ENCODE peak calls at places on chromosome 12, in six cellular contexts. W, F, K, H, Z and X are unnamed samples.

GRCh38 chr12:104524026-104524425 is 67.3 kb downstream of the CHST11 start:
- DNase-seq in W (peak; percentile 48), F (no peak), K (no peak), H (no peak), Z (peak; percentile 12), X (no peak)

GRCh38 chr12:16346931-16347330 is 514 bp upstream of the MGST1 start:
- DNase-seq in W (no peak), F (no peak), K (no peak), H (no peak), Z (no peak), X (no peak)

GRCh38 chr12:62191747-62192485 is 68.3 kb upstream of the USP15 start:
- DNase-seq in W (no peak), F (no peak), K (peak; percentile 54), H (no peak), Z (peak; percentile 63), X (no peak)

GRCh38 chr12:28171356-28172060 is 18.7 kb upstream of the CCDC91 start:
- DNase-seq in W (no peak), F (no peak), K (no peak), H (no peak), Z (no peak), X (no peak)

GRCh38 chr12:53336137-53336785 is at the start of gene SP7:
- DNase-seq in W (no peak), F (no peak), K (no peak), H (no peak), Z (no peak), X (no peak)

GRCh38 chr12:57309420-57309819 is 58.4 kb upstream of the STAC3 start:
- DNase-seq in W (no peak), F (no peak), K (no peak), H (no peak), Z (no peak), X (no peak)

GRCh38 chr12:18643673-18644072 is 94.1 kb downstream of the PLCZ1 start:
- DNase-seq in W (no peak), F (peak; percentile 18), K (no peak), H (no peak), Z (no peak), X (no peak)

GRCh38 chr12:20657496-20657895 is 37.6 kb upstream of the SLCO1C1 start:
- DNase-seq in W (no peak), F (no peak), K (no peak), H (no peak), Z (no peak), X (no peak)